ENCODE peak calls at places on chromosomes 2 and 18, in seven cellular contexts. One of them, this sample, is unnamed.

GRCh38 chr18:67875936-67876335 is 359.4 kb upstream of the DSEL start:
- DNase-seq in fibroblast of lung: peak; percentile 8
- DNase-seq in naive thymus-derived CD4-positive, alpha-beta T cell: no peak
- DNase-seq in esophagus squamous epithelium: no peak
- DNase-seq in cardiac muscle cell: no peak
- DNase-seq in foreskin fibroblast: peak; percentile 11
- DNase-seq in HFF-Myc: no peak
- DNase-seq in this sample: peak; percentile 35

GRCh38 chr2:238149841-238150572 is 8.8 kb upstream of the ERFE start:
- DNase-seq in fibroblast of lung: no peak
- DNase-seq in naive thymus-derived CD4-positive, alpha-beta T cell: no peak
- DNase-seq in esophagus squamous epithelium: no peak
- DNase-seq in cardiac muscle cell: no peak
- DNase-seq in foreskin fibroblast: no peak
- DNase-seq in HFF-Myc: no peak
- DNase-seq in this sample: no peak

GRCh38 chr2:198441876-198442275 is 637.5 kb downstream of the PLCL1 start:
- DNase-seq in fibroblast of lung: peak; percentile 64
- DNase-seq in naive thymus-derived CD4-positive, alpha-beta T cell: no peak
- DNase-seq in esophagus squamous epithelium: no peak
- DNase-seq in cardiac muscle cell: no peak
- DNase-seq in foreskin fibroblast: no peak
- DNase-seq in HFF-Myc: no peak
- DNase-seq in this sample: peak; percentile 22

GRCh38 chr2:141554810-141555209 is 576.0 kb downstream of the LRP1B start:
- DNase-seq in fibroblast of lung: peak; percentile 41
- DNase-seq in naive thymus-derived CD4-positive, alpha-beta T cell: no peak
- DNase-seq in esophagus squamous epithelium: no peak
- DNase-seq in cardiac muscle cell: peak; percentile 63
- DNase-seq in foreskin fibroblast: peak; percentile 66
- DNase-seq in HFF-Myc: peak; percentile 9
- DNase-seq in this sample: peak; percentile 53

GRCh38 chr18:58042826-58043362 is 1.1 kb upstream of the NEDD4L start:
- DNase-seq in fibroblast of lung: peak; percentile 6
- DNase-seq in naive thymus-derived CD4-positive, alpha-beta T cell: peak; percentile 38
- DNase-seq in esophagus squamous epithelium: no peak
- DNase-seq in cardiac muscle cell: no peak
- DNase-seq in foreskin fibroblast: no peak
- DNase-seq in HFF-Myc: no peak
- DNase-seq in this sample: peak; percentile 15

GRCh38 chr2:218904176-218904575 is 23.5 kb downstream of the WNT10A start:
- DNase-seq in fibroblast of lung: no peak
- DNase-seq in naive thymus-derived CD4-positive, alpha-beta T cell: no peak
- DNase-seq in esophagus squamous epithelium: no peak
- DNase-seq in cardiac muscle cell: no peak
- DNase-seq in foreskin fibroblast: no peak
- DNase-seq in HFF-Myc: no peak
- DNase-seq in this sample: no peak

GRCh38 chr18:45825258-45825744 is at the start of gene SIGLEC15:
- DNase-seq in fibroblast of lung: peak; percentile 29
- DNase-seq in naive thymus-derived CD4-positive, alpha-beta T cell: no peak
- DNase-seq in esophagus squamous epithelium: no peak
- DNase-seq in cardiac muscle cell: no peak
- DNase-seq in foreskin fibroblast: no peak
- DNase-seq in HFF-Myc: no peak
- DNase-seq in this sample: no peak

GRCh38 chr18:76466410-76466991 is 28.5 kb downstream of the ZNF516 start:
- DNase-seq in fibroblast of lung: no peak
- DNase-seq in naive thymus-derived CD4-positive, alpha-beta T cell: no peak
- DNase-seq in esophagus squamous epithelium: no peak
- DNase-seq in cardiac muscle cell: no peak
- DNase-seq in foreskin fibroblast: no peak
- DNase-seq in HFF-Myc: no peak
- DNase-seq in this sample: no peak

GRCh38 chr2:28710545-28710944 is 41.1 kb upstream of the PPP1CB start:
- DNase-seq in fibroblast of lung: no peak
- DNase-seq in naive thymus-derived CD4-positive, alpha-beta T cell: no peak
- DNase-seq in esophagus squamous epithelium: no peak
- DNase-seq in cardiac muscle cell: no peak
- DNase-seq in foreskin fibroblast: no peak
- DNase-seq in HFF-Myc: no peak
- DNase-seq in this sample: no peak

GRCh38 chr2:54556659-54557121 is 100.6 kb downstream of the SPTBN1 start:
- DNase-seq in fibroblast of lung: peak; percentile 95
- DNase-seq in naive thymus-derived CD4-positive, alpha-beta T cell: no peak
- DNase-seq in esophagus squamous epithelium: no peak
- DNase-seq in cardiac muscle cell: peak; percentile 61
- DNase-seq in foreskin fibroblast: peak; percentile 79
- DNase-seq in HFF-Myc: no peak
- DNase-seq in this sample: no peak

GRCh38 chr2:7516447-7517121 is 599.4 kb downstream of the RNF144A start:
- DNase-seq in fibroblast of lung: no peak
- DNase-seq in naive thymus-derived CD4-positive, alpha-beta T cell: no peak
- DNase-seq in esophagus squamous epithelium: no peak
- DNase-seq in cardiac muscle cell: no peak
- DNase-seq in foreskin fibroblast: peak; percentile 61
- DNase-seq in HFF-Myc: no peak
- DNase-seq in this sample: no peak

GRCh38 chr2:215998636-215999035 is 14.7 kb downstream of the MREG start:
- DNase-seq in fibroblast of lung: no peak
- DNase-seq in naive thymus-derived CD4-positive, alpha-beta T cell: no peak
- DNase-seq in esophagus squamous epithelium: no peak
- DNase-seq in cardiac muscle cell: no peak
- DNase-seq in foreskin fibroblast: peak; percentile 29
- DNase-seq in HFF-Myc: no peak
- DNase-seq in this sample: no peak

GRCh38 chr2:15749460-15750432 is 158.1 kb downstream of the DDX1 start:
- DNase-seq in fibroblast of lung: peak; percentile 16
- DNase-seq in naive thymus-derived CD4-positive, alpha-beta T cell: no peak
- DNase-seq in esophagus squamous epithelium: no peak
- DNase-seq in cardiac muscle cell: no peak
- DNase-seq in foreskin fibroblast: no peak
- DNase-seq in HFF-Myc: no peak
- DNase-seq in this sample: no peak

GRCh38 chr18:48098007-48098406 is 167.5 kb upstream of the SMAD2 start:
- DNase-seq in fibroblast of lung: no peak
- DNase-seq in naive thymus-derived CD4-positive, alpha-beta T cell: no peak
- DNase-seq in esophagus squamous epithelium: no peak
- DNase-seq in cardiac muscle cell: no peak
- DNase-seq in foreskin fibroblast: no peak
- DNase-seq in HFF-Myc: no peak
- DNase-seq in this sample: peak; percentile 83

GRCh38 chr2:112850588-112850987 is 14.0 kb upstream of the IL1B start:
- DNase-seq in fibroblast of lung: no peak
- DNase-seq in naive thymus-derived CD4-positive, alpha-beta T cell: no peak
- DNase-seq in esophagus squamous epithelium: no peak
- DNase-seq in cardiac muscle cell: no peak
- DNase-seq in foreskin fibroblast: no peak
- DNase-seq in HFF-Myc: no peak
- DNase-seq in this sample: no peak

GRCh38 chr2:101002562-101003277 is 631 bp downstream of the RPL31 start:
- DNase-seq in fibroblast of lung: no peak
- DNase-seq in naive thymus-derived CD4-positive, alpha-beta T cell: no peak
- DNase-seq in esophagus squamous epithelium: no peak
- DNase-seq in cardiac muscle cell: no peak
- DNase-seq in foreskin fibroblast: no peak
- DNase-seq in HFF-Myc: no peak
- DNase-seq in this sample: no peak

GRCh38 chr2:86807121-86807461 is 16.4 kb upstream of the CD8A start:
- DNase-seq in fibroblast of lung: no peak
- DNase-seq in naive thymus-derived CD4-positive, alpha-beta T cell: no peak
- DNase-seq in esophagus squamous epithelium: no peak
- DNase-seq in cardiac muscle cell: no peak
- DNase-seq in foreskin fibroblast: no peak
- DNase-seq in HFF-Myc: no peak
- DNase-seq in this sample: no peak
- H3K4me3 ChIP-seq in fibroblast of lung: peak overlapping the region; percentile 35
- H3K4me3 ChIP-seq in naive thymus-derived CD4-positive, alpha-beta T cell: peak overlapping the region; percentile 46
- H3K4me3 ChIP-seq in esophagus squamous epithelium: peak overlapping the region; percentile 58
- H3K4me3 ChIP-seq in cardiac muscle cell: peak overlapping the region; percentile 42
- H3K4me3 ChIP-seq in foreskin fibroblast: peak overlapping the region; percentile 35
- H3K4me3 ChIP-seq in HFF-Myc: peak overlapping the region; percentile 41
- H3K4me3 ChIP-seq in this sample: peak overlapping the region; percentile 47

GRCh38 chr18:25732862-25733261 is 357.6 kb downstream of the SS18 start:
- DNase-seq in fibroblast of lung: no peak
- DNase-seq in naive thymus-derived CD4-positive, alpha-beta T cell: no peak
- DNase-seq in esophagus squamous epithelium: no peak
- DNase-seq in cardiac muscle cell: no peak
- DNase-seq in foreskin fibroblast: no peak
- DNase-seq in HFF-Myc: no peak
- DNase-seq in this sample: no peak

GRCh38 chr18:25737710-25738251 is 352.6 kb downstream of the SS18 start:
- DNase-seq in fibroblast of lung: peak; percentile 98
- DNase-seq in naive thymus-derived CD4-positive, alpha-beta T cell: no peak
- DNase-seq in esophagus squamous epithelium: no peak
- DNase-seq in cardiac muscle cell: no peak
- DNase-seq in foreskin fibroblast: peak; percentile 96
- DNase-seq in HFF-Myc: peak; percentile 71
- DNase-seq in this sample: no peak

GRCh38 chr18:25735447-25735846 is 355.0 kb downstream of the SS18 start:
- DNase-seq in fibroblast of lung: no peak
- DNase-seq in naive thymus-derived CD4-positive, alpha-beta T cell: no peak
- DNase-seq in esophagus squamous epithelium: no peak
- DNase-seq in cardiac muscle cell: no peak
- DNase-seq in foreskin fibroblast: no peak
- DNase-seq in HFF-Myc: no peak
- DNase-seq in this sample: no peak

GRCh38 chr18:25736516-25736915 is 353.9 kb downstream of the SS18 start:
- DNase-seq in fibroblast of lung: peak; percentile 82
- DNase-seq in naive thymus-derived CD4-positive, alpha-beta T cell: no peak
- DNase-seq in esophagus squamous epithelium: no peak
- DNase-seq in cardiac muscle cell: no peak
- DNase-seq in foreskin fibroblast: peak; percentile 14
- DNase-seq in HFF-Myc: no peak
- DNase-seq in this sample: no peak

GRCh38 chr18:25734336-25734735 is 356.1 kb downstream of the SS18 start:
- DNase-seq in fibroblast of lung: no peak
- DNase-seq in naive thymus-derived CD4-positive, alpha-beta T cell: no peak
- DNase-seq in esophagus squamous epithelium: no peak
- DNase-seq in cardiac muscle cell: no peak
- DNase-seq in foreskin fibroblast: no peak
- DNase-seq in HFF-Myc: no peak
- DNase-seq in this sample: no peak
- H3K4me3 ChIP-seq in fibroblast of lung: no peak overlapping the region
- H3K4me3 ChIP-seq in naive thymus-derived CD4-positive, alpha-beta T cell: no peak overlapping the region
- H3K4me3 ChIP-seq in esophagus squamous epithelium: no peak overlapping the region
- H3K4me3 ChIP-seq in cardiac muscle cell: no peak overlapping the region
- H3K4me3 ChIP-seq in foreskin fibroblast: no peak overlapping the region
- H3K4me3 ChIP-seq in HFF-Myc: no peak overlapping the region
- H3K4me3 ChIP-seq in this sample: no peak overlapping the region

GRCh38 chr2:10790228-10790973 is 22.2 kb downstream of the PDIA6 start:
- DNase-seq in fibroblast of lung: no peak
- DNase-seq in naive thymus-derived CD4-positive, alpha-beta T cell: no peak
- DNase-seq in esophagus squamous epithelium: no peak
- DNase-seq in cardiac muscle cell: no peak
- DNase-seq in foreskin fibroblast: no peak
- DNase-seq in HFF-Myc: no peak
- DNase-seq in this sample: no peak
- H3K4me3 ChIP-seq in fibroblast of lung: no peak overlapping the region
- H3K4me3 ChIP-seq in naive thymus-derived CD4-positive, alpha-beta T cell: no peak overlapping the region
- H3K4me3 ChIP-seq in esophagus squamous epithelium: no peak overlapping the region
- H3K4me3 ChIP-seq in cardiac muscle cell: no peak overlapping the region
- H3K4me3 ChIP-seq in foreskin fibroblast: no peak overlapping the region
- H3K4me3 ChIP-seq in HFF-Myc: no peak overlapping the region
- H3K4me3 ChIP-seq in this sample: no peak overlapping the region

GRCh38 chr2:72133721-72134407 is 13.8 kb downstream of the CYP26B1 start:
- DNase-seq in fibroblast of lung: no peak
- DNase-seq in naive thymus-derived CD4-positive, alpha-beta T cell: no peak
- DNase-seq in esophagus squamous epithelium: no peak
- DNase-seq in cardiac muscle cell: no peak
- DNase-seq in foreskin fibroblast: no peak
- DNase-seq in HFF-Myc: no peak
- DNase-seq in this sample: no peak

GRCh38 chr2:72131371-72131891 is 16.2 kb downstream of the CYP26B1 start:
- DNase-seq in fibroblast of lung: no peak
- DNase-seq in naive thymus-derived CD4-positive, alpha-beta T cell: no peak
- DNase-seq in esophagus squamous epithelium: no peak
- DNase-seq in cardiac muscle cell: no peak
- DNase-seq in foreskin fibroblast: no peak
- DNase-seq in HFF-Myc: no peak
- DNase-seq in this sample: no peak

GRCh38 chr2:72131916-72132841 is 15.5 kb downstream of the CYP26B1 start:
- DNase-seq in fibroblast of lung: no peak
- DNase-seq in naive thymus-derived CD4-positive, alpha-beta T cell: no peak
- DNase-seq in esophagus squamous epithelium: no peak
- DNase-seq in cardiac muscle cell: no peak
- DNase-seq in foreskin fibroblast: no peak
- DNase-seq in HFF-Myc: no peak
- DNase-seq in this sample: no peak

GRCh38 chr2:72134408-72134996 is 13.2 kb downstream of the CYP26B1 start:
- DNase-seq in fibroblast of lung: no peak
- DNase-seq in naive thymus-derived CD4-positive, alpha-beta T cell: no peak
- DNase-seq in esophagus squamous epithelium: no peak
- DNase-seq in cardiac muscle cell: no peak
- DNase-seq in foreskin fibroblast: no peak
- DNase-seq in HFF-Myc: no peak
- DNase-seq in this sample: no peak

GRCh38 chr2:72132981-72133720 is 14.5 kb downstream of the CYP26B1 start:
- DNase-seq in fibroblast of lung: no peak
- DNase-seq in naive thymus-derived CD4-positive, alpha-beta T cell: no peak
- DNase-seq in esophagus squamous epithelium: no peak
- DNase-seq in cardiac muscle cell: no peak
- DNase-seq in foreskin fibroblast: no peak
- DNase-seq in HFF-Myc: no peak
- DNase-seq in this sample: no peak
- H3K4me3 ChIP-seq in fibroblast of lung: no peak overlapping the region
- H3K4me3 ChIP-seq in naive thymus-derived CD4-positive, alpha-beta T cell: no peak overlapping the region
- H3K4me3 ChIP-seq in esophagus squamous epithelium: no peak overlapping the region
- H3K4me3 ChIP-seq in cardiac muscle cell: no peak overlapping the region
- H3K4me3 ChIP-seq in foreskin fibroblast: no peak overlapping the region
- H3K4me3 ChIP-seq in HFF-Myc: no peak overlapping the region
- H3K4me3 ChIP-seq in this sample: no peak overlapping the region

GRCh38 chr18:53991202-53991601 is 233.3 kb downstream of the MBD2 start:
- DNase-seq in fibroblast of lung: peak; percentile 85
- DNase-seq in naive thymus-derived CD4-positive, alpha-beta T cell: no peak
- DNase-seq in esophagus squamous epithelium: no peak
- DNase-seq in cardiac muscle cell: no peak
- DNase-seq in foreskin fibroblast: peak; percentile 27
- DNase-seq in HFF-Myc: no peak
- DNase-seq in this sample: peak; percentile 56
- H3K4me3 ChIP-seq in fibroblast of lung: no peak overlapping the region
- H3K4me3 ChIP-seq in naive thymus-derived CD4-positive, alpha-beta T cell: no peak overlapping the region
- H3K4me3 ChIP-seq in esophagus squamous epithelium: no peak overlapping the region
- H3K4me3 ChIP-seq in cardiac muscle cell: no peak overlapping the region
- H3K4me3 ChIP-seq in foreskin fibroblast: no peak overlapping the region
- H3K4me3 ChIP-seq in HFF-Myc: no peak overlapping the region
- H3K4me3 ChIP-seq in this sample: no peak overlapping the region

DNA sequence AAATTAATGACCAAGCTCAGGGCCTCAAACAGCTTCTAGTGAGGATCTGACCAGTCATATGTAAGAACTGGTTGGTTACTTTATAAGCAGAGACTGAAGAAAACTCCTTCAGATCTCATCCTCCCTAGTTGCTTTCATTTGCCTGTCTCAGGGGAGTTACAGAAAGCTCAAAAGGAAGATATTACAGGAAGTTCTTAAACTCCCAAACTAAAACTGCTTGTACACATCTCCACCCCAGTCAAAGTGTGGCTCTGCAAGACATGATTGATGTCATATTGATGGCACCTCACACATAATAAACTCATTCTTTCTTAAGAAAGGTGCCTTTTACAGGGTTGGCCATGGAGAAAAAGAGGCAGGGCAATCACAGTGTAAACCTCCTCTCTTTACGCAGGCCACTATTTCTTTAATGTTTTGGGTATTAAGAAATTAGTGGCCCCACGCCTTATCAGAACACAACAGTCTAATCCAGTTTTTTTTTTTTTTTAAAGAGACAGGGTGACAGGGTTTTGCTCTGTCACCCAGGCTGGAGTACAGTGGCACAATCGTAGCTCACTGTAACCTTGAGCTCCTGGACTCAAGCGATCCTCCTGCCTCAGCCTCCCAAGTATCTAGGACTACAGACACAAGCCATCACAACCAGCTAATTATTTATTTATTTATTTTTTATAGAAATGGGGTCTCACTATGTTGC is 62.6 kb upstream of the STK17B start:
- DNase-seq in fibroblast of lung: no peak
- DNase-seq in naive thymus-derived CD4-positive, alpha-beta T cell: peak; percentile 67
- DNase-seq in esophagus squamous epithelium: no peak
- DNase-seq in cardiac muscle cell: no peak
- DNase-seq in foreskin fibroblast: no peak
- DNase-seq in HFF-Myc: no peak
- DNase-seq in this sample: no peak
- H3K4me3 ChIP-seq in fibroblast of lung: no peak overlapping the region
- H3K4me3 ChIP-seq in naive thymus-derived CD4-positive, alpha-beta T cell: peak overlapping the region; percentile 19
- H3K4me3 ChIP-seq in esophagus squamous epithelium: no peak overlapping the region
- H3K4me3 ChIP-seq in cardiac muscle cell: no peak overlapping the region
- H3K4me3 ChIP-seq in foreskin fibroblast: no peak overlapping the region
- H3K4me3 ChIP-seq in HFF-Myc: no peak overlapping the region
- H3K4me3 ChIP-seq in this sample: no peak overlapping the region

This sample was measured in bronchial epithelial cell.